ENCODE peak calls at places on chromosomes 3 and 15, in seven cellular contexts. A, P, M, S, T, U and Y are unnamed samples.

GRCh38 chr3:23864954-23865353 is 51.8 kb downstream of the NKIRAS1 start:
- ATAC-seq in A (peak; percentile 71), P (no peak), M (peak; percentile 75), S (peak; percentile 70), T (peak; percentile 56), U (no peak), Y (no peak)

GRCh38 chr3:10926831-10927521 is 65.6 kb upstream of the SLC6A1 start:
- ATAC-seq in A (peak; percentile 42), P (no peak), M (peak; percentile 69), S (no peak), T (no peak), U (no peak), Y (peak; percentile 45)

GRCh38 chr3:45180051-45180450 is 33.9 kb upstream of the CDCP1 start:
- ATAC-seq in A (no peak), P (no peak), M (no peak), S (no peak), T (no peak), U (no peak), Y (no peak)

GRCh38 chr15:91889143-91889815 is 35.8 kb downstream of the SLCO3A1 start:
- ATAC-seq in A (no peak), P (no peak), M (no peak), S (no peak), T (no peak), U (no peak), Y (no peak)

GRCh38 chr3:129257609-129258008 is 8.2 kb downstream of the COPG1 start:
- ATAC-seq in A (no peak), P (no peak), M (no peak), S (no peak), T (no peak), U (no peak), Y (no peak)

GRCh38 chr3:48770187-48770502 is 53.1 kb upstream of the IP6K2 start:
- ATAC-seq in A (no peak), P (no peak), M (no peak), S (no peak), T (no peak), U (no peak), Y (no peak)

GRCh38 chr3:13658681-13659080 is 109.8 kb downstream of the FBLN2 start:
- ATAC-seq in A (no peak), P (no peak), M (no peak), S (no peak), T (no peak), U (no peak), Y (no peak)

GRCh38 chr15:48112242-48112641 is 8.5 kb upstream of the SLC24A5 start:
- ATAC-seq in A (no peak), P (no peak), M (peak; percentile 60), S (peak; percentile 86), T (no peak), U (no peak), Y (peak; percentile 58)

GRCh38 chr15:63277893-63278505 is 594 bp downstream of the APH1B start:
- ATAC-seq in A (peak; percentile 7), P (no peak), M (peak; percentile 3), S (peak; percentile 19), T (peak; percentile 17), U (no peak), Y (no peak)

GRCh38 chr3:176479291-176479690 is 718.0 kb downstream of the TBL1XR1 start:
- ATAC-seq in A (no peak), P (no peak), M (no peak), S (no peak), T (no peak), U (no peak), Y (no peak)
- H3K9me3 ChIP-seq in A (no peaks in the 10 kb centered on the region), P (no peaks in the 10 kb centered on the region), M (no peaks in the 10 kb centered on the region), S (no peaks in the 10 kb centered on the region), T (no peaks in the 10 kb centered on the region), U (no peaks in the 10 kb centered on the region), Y (no peaks in the 10 kb centered on the region)

DNA sequence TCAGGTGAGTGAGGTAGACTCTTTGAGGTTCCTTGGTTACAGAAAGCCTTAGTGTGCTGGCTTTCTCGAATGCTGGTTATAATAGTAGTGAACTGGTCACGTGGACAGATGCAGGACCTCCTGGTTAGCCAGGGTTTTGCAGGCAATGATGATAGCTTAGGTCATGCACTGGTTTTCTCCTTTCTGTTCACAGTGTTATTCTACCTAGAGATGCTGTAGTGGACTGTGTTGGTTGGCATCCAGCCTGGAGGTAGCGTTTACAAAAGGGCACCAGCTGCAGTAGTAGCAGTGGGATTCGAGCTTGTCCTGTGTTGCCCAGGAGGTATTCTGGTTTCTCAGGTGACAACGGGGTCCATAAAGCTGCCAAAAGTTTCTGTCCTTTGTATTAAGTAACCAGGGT is 27.0 kb downstream of the PCCB start:
- ATAC-seq in A (no peak), P (no peak), M (no peak), S (peak; percentile 69), T (peak; percentile 40), U (no peak), Y (no peak)
- H3K9me3 ChIP-seq in A (no peaks in the 10 kb centered on the region), P (no peaks in the 10 kb centered on the region), M (peaks cover 2% of the 10 kb centered on the region), S (no peaks in the 10 kb centered on the region), T (no peaks in the 10 kb centered on the region), U (peaks cover 11% of the 10 kb centered on the region), Y (peaks cover 31% of the 10 kb centered on the region)

GRCh38 chr3:58900372-58900771 is 149.5 kb downstream of the CFAP20DC start:
- ATAC-seq in A (no peak), P (no peak), M (no peak), S (no peak), T (no peak), U (no peak), Y (no peak)
- H3K9me3 ChIP-seq in A (no peaks in the 10 kb centered on the region), P (no peaks in the 10 kb centered on the region), M (no peaks in the 10 kb centered on the region), S (no peaks in the 10 kb centered on the region), T (no peaks in the 10 kb centered on the region), U (no peaks in the 10 kb centered on the region), Y (peaks cover 6% of the 10 kb centered on the region)

DNA sequence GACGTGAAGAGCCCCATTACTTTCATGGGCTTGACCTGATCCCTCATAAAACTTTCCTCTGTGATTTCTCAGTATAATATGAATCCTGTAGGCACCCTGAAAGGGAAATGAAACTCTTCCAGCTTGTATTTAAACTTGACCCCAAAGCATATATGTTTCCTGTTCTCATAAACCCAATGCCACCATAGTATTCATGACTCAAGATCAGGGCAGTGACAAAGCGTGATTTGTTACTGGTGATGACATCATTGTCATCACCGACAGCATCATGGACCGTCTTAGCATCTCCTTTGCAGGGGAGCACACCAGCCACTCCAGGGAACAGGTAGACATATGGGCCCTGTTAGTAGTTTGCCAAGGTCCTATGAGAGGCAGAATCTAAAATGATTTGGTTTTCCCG is 741.2 kb downstream of the NR2F2 start:
- ATAC-seq in A (no peak), P (no peak), M (no peak), S (no peak), T (no peak), U (no peak), Y (no peak)
- H3K9me3 ChIP-seq in A (no peaks in the 10 kb centered on the region), P (no peaks in the 10 kb centered on the region), M (no peaks in the 10 kb centered on the region), S (no peaks in the 10 kb centered on the region), T (no peaks in the 10 kb centered on the region), U (peaks cover 4% of the 10 kb centered on the region), Y (no peaks in the 10 kb centered on the region)

DNA sequence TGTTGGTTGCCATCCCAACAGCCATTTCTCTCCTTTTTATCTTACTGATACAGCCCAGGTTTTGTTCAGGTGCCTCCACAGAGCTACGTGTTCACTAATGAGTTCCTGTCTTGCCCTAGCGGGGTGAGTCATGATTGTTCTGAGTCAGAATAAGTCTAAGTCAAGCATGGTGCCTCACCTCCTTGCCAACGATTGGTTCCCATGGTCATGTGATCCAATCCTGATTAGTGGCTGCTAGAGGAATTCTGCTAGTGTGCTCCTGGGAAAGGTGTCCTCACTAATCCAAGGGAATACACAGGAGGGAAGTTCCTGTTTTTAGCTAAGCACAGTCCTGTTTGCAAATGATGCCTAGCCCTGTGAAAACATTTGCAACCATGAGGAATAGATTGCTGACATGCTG is 99.8 kb downstream of the NSUN3 start:
- ATAC-seq in A (no peak), P (no peak), M (no peak), S (no peak), T (no peak), U (no peak), Y (no peak)
- H3K9me3 ChIP-seq in A (no peaks in the 10 kb centered on the region), P (no peaks in the 10 kb centered on the region), M (no peaks in the 10 kb centered on the region), S (no peaks in the 10 kb centered on the region), T (no peaks in the 10 kb centered on the region), U (no peaks in the 10 kb centered on the region), Y (no peaks in the 10 kb centered on the region)

GRCh38 chr15:22257047-22257667 is 176.8 kb downstream of the OR4M2 start:
- ATAC-seq in A (no peak), P (no peak), M (no peak), S (no peak), T (no peak), U (no peak), Y (no peak)

GRCh38 chr15:22257668-22258401 is 177.5 kb downstream of the OR4M2 start:
- ATAC-seq in A (no peak), P (no peak), M (no peak), S (no peak), T (no peak), U (no peak), Y (no peak)

GRCh38 chr15:22262613-22263020 is 182.3 kb downstream of the OR4M2 start:
- ATAC-seq in A (no peak), P (peak; percentile 59), M (peak; percentile 27), S (peak; percentile 29), T (no peak), U (peak; percentile 45), Y (peak; percentile 40)

GRCh38 chr15:22259881-22260421 is 179.6 kb downstream of the OR4M2 start:
- ATAC-seq in A (no peak), P (peak; percentile 29), M (no peak), S (no peak), T (no peak), U (peak; percentile 51), Y (no peak)

GRCh38 chr15:22258402-22259150 is 178.2 kb downstream of the OR4M2 start:
- ATAC-seq in A (no peak), P (no peak), M (no peak), S (peak; percentile 50), T (no peak), U (no peak), Y (no peak)
- H3K9me3 ChIP-seq in A (no peaks in the 10 kb centered on the region), P (no peaks in the 10 kb centered on the region), M (no peaks in the 10 kb centered on the region), S (no peaks in the 10 kb centered on the region), T (no peaks in the 10 kb centered on the region), U (no peaks in the 10 kb centered on the region), Y (no peaks in the 10 kb centered on the region)

DNA sequence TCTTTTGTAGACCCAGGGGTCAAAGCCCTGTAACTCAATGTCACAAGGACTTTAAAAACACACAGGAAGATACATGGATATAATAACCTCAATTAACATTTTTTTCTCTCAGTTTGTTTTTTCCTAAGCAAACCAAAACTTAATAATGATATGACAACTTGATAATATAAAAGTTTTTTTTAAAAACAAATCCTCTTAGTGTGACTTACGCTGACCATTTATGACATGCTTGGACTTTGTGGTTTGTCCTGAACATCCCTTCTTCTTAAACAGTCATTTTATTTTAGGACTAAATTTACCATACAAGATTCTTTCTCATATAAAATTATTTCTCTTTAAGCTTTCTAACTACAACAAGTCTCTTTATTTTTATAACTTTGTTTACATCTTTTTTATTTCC is 25.4 kb upstream of the FAM3D start:
- ATAC-seq in A (no peak), P (no peak), M (no peak), S (no peak), T (no peak), U (no peak), Y (no peak)
- H3K9me3 ChIP-seq in A (no peaks in the 10 kb centered on the region), P (no peaks in the 10 kb centered on the region), M (no peaks in the 10 kb centered on the region), S (no peaks in the 10 kb centered on the region), T (no peaks in the 10 kb centered on the region), U (peaks cover 6% of the 10 kb centered on the region), Y (no peaks in the 10 kb centered on the region)